ENCODE peak calls at places on chromosome 21, in seven cellular contexts. P, W, G, O, Q, F and U are unnamed samples.

GRCh38 chr21:39097335-39097861 is 85.9 kb downstream of the PSMG1 start:
- DNase-seq in Q (peak), W (no peak), P (no peak), F (no peak), G (no peak), O (peak), U (no peak)

GRCh38 chr21:35102488-35103407 is 53.6 kb upstream of the RUNX1 start:
- DNase-seq in G (no peak), F (peak), W (no peak), Q (no peak), P (peak), O (peak), U (no peak)

GRCh38 chr21:35046880-35047229 is 2.2 kb downstream of the RUNX1 start:
- DNase-seq in W (no peak), P (no peak), G (no peak), Q (no peak), F (peak), O (no peak), U (no peak)

GRCh38 chr21:39217356-39218081 is 34.3 kb upstream of the PSMG1 start:
- DNase-seq in W (no peak), Q (no peak), P (no peak), F (no peak), O (no peak), G (no peak), U (no peak)

GRCh38 chr21:28892550-28893111 is 100.0 kb downstream of the LTN1 start:
- DNase-seq in Q (no peak), W (no peak), F (no peak), O (no peak), P (no peak), G (no peak), U (no peak)

GRCh38 chr21:31203371-31204054 is 140.5 kb downstream of the TIAM1 start:
- DNase-seq in W (no peak), P (peak), Q (no peak), G (no peak), F (no peak), O (no peak), U (no peak)

GRCh38 chr21:43767980-43768867 is 7.9 kb downstream of the CSTB start:
- DNase-seq in P (peak), G (no peak), F (peak), Q (peak), O (peak), W (peak), U (peak)

GRCh38 chr21:27802816-27803475 is 836.1 kb upstream of the ADAMTS5 start:
- DNase-seq in O (no peak), W (peak), Q (peak), G (peak), P (peak), F (peak), U (peak)

GRCh38 chr21:18549214-18549905 is 145.8 kb upstream of the TMPRSS15 start:
- DNase-seq in Q (no peak), P (no peak), W (no peak), F (no peak), O (no peak), G (no peak), U (no peak)

GRCh38 chr21:44992608-44993031 is 52.8 kb downstream of the SLX9 start:
- DNase-seq in O (no peak), Q (no peak), P (no peak), F (no peak), G (no peak), W (no peak), U (no peak)

GRCh38 chr21:44989943-44990780 is 50.3 kb downstream of the SLX9 start:
- DNase-seq in P (no peak), F (peak), W (no peak), Q (no peak), G (no peak), O (no peak), U (no peak)

GRCh38 chr21:44993321-44994015 is 53.6 kb downstream of the SLX9 start:
- DNase-seq in Q (no peak), O (no peak), F (no peak), P (no peak), G (no peak), W (no peak), U (no peak)

GRCh38 chr21:44990921-44991320 is 51.1 kb downstream of the SLX9 start:
- DNase-seq in P (no peak), Q (no peak), G (no peak), O (no peak), W (no peak), F (no peak), U (no peak)

GRCh38 chr21:44991538-44992483 is 52.0 kb downstream of the SLX9 start:
- DNase-seq in Q (no peak), O (peak), W (no peak), F (no peak), P (peak), G (no peak), U (no peak)
- H2AK5ac ChIP-seq in Q (no peak), O (no peak), W (no peak), F (peak), P (peak), G (peak), U (no peak)

GRCh38 chr21:41861255-41861654 is 17.9 kb downstream of the PRDM15 start:
- DNase-seq in G (no peak), P (no peak), W (no peak), Q (no peak), F (no peak), O (no peak), U (no peak)

GRCh38 chr21:41856572-41856971 is 22.6 kb downstream of the PRDM15 start:
- DNase-seq in O (no peak), F (no peak), W (no peak), Q (no peak), P (no peak), G (no peak), U (no peak)

GRCh38 chr21:41857771-41858300 is 21.3 kb downstream of the PRDM15 start:
- DNase-seq in P (no peak), W (no peak), Q (no peak), G (no peak), F (no peak), O (no peak), U (no peak)

GRCh38 chr21:41859297-41859980 is 19.7 kb downstream of the PRDM15 start:
- DNase-seq in W (no peak), F (no peak), O (no peak), P (no peak), Q (no peak), G (no peak), U (no peak)

GRCh38 chr21:41858466-41859296 is 20.5 kb downstream of the PRDM15 start:
- DNase-seq in P (no peak), W (no peak), F (no peak), O (no peak), G (no peak), Q (no peak), U (no peak)
- H2AK5ac ChIP-seq in P (no peak), W (no peak), F (no peak), O (no peak), G (peak), Q (no peak), U (no peak)

GRCh38 chr21:37036177-37036576 is 29.7 kb downstream of the RIPPLY3 start:
- DNase-seq in Q (no peak), O (no peak), F (no peak), P (no peak), G (no peak), W (no peak), U (no peak)
- H2AK5ac ChIP-seq in Q (no peak), O (no peak), F (no peak), P (no peak), G (no peak), W (no peak), U (no peak)

DNA sequence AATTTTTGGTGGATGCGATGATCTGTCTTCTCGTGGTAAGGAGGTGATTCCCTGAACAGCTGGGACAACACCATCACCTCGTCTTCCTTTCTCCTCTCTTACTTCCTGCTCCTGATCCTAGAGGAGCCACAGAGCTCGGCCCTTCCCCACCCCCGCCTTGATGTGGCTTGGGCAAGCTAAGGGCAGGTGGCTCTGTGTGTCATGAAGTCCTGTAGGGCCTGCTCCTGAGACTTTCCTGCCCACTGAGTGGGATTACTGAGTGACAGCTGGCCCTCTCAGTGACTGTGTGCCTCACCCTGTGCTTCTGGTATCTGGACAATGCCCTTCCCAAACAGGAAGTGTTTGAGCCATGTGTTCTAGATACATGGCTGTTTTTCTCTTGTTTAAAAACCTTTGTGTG is 153.0 kb downstream of the KCNJ6 start:
- DNase-seq in G (no peak), W (no peak), Q (no peak), F (no peak), O (no peak), P (no peak), U (no peak)
- H2AK5ac ChIP-seq in G (no peak), W (no peak), Q (no peak), F (no peak), O (no peak), P (peak), U (no peak)

GRCh38 chr21:32415999-32416398 is 3.5 kb downstream of the EVA1C start:
- DNase-seq in Q (no peak), G (no peak), O (no peak), W (no peak), F (no peak), P (no peak), U (no peak)
- H2AK5ac ChIP-seq in Q (no peak), G (no peak), O (no peak), W (no peak), F (no peak), P (no peak), U (no peak)

GRCh38 chr21:14988760-14989159 is 76.0 kb downstream of the NRIP1 start:
- DNase-seq in W (no peak), G (no peak), F (no peak), Q (peak), P (no peak), O (no peak), U (no peak)

GRCh38 chr21:14991957-14992356 is 72.8 kb downstream of the NRIP1 start:
- DNase-seq in Q (no peak), G (no peak), F (peak), O (no peak), P (no peak), W (no peak), U (no peak)

GRCh38 chr21:14985306-14985705 is 79.5 kb downstream of the NRIP1 start:
- DNase-seq in F (no peak), G (no peak), O (no peak), Q (no peak), P (no peak), W (no peak), U (no peak)

GRCh38 chr21:14989359-14989758 is 75.4 kb downstream of the NRIP1 start:
- DNase-seq in W (no peak), P (peak), G (no peak), O (no peak), F (no peak), Q (no peak), U (no peak)

DNA sequence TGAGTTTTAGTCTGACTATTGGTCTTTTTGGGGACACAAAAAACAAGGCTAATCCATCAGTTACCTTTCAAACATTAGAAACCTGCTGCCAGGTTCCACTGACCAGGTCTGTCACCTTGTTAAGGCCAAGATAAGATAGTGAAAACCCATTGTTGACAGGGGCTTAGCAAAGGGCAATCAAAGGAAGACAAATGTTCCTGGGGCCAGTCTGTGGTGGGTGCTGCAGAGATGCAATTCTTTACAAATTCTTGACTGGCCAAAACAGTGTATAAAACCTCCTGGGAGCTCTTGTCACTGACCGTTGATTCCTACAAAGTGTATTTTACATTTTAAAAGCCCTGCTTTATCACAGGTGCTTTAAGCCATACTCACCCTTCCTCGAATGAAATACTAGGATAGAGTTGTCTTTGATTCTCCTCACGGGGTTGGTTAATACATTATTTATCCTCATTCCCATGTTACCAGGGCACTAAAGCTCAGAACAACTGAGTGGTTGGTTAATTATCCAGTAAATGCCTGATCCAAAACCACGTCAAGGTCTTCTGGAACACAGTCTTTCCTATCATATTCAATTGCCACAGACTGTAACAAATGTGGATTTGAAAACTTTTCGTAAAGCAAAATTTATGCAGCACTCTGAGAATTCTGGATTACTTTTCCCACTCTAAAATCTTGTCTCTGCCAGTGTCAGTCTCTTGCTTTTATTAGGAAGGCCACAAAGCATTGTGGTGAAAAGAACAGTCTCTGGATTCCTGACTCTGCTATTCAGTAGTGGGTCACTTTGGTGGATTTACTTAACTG is 77.2 kb downstream of the NRIP1 start:
- DNase-seq in O (no peak), Q (peak), G (no peak), W (no peak), P (no peak), F (no peak), U (no peak)
- H2AK5ac ChIP-seq in O (no peak), Q (no peak), G (no peak), W (no peak), P (no peak), F (no peak), U (no peak)

GRCh38 chr21:25342811-25343210 is 264.5 kb downstream of the MRPL39 start:
- DNase-seq in Q (no peak), O (no peak), W (no peak), G (no peak), P (peak), F (no peak), U (no peak)
- H2AK5ac ChIP-seq in Q (no peak), O (no peak), W (no peak), G (no peak), P (no peak), F (no peak), U (no peak)